ENCODE peak calls at places on chromosome X, in ten cellular contexts. B is activated T-helper 1 cell treated with anti-CD3 and anti-CD28 coated beads, Interleukin-12 subunit alpha, Interleukin-12 subunit beta, Interleukin-2, Interleukin-4 antibody, amounts not matched to agents 30 ng/mL and 10 ng/mL and 1 ng/mL, durations not matched to agents 14 hours and 24 hours and 36 hours; Y is iPS-NIHi11; E is cerebellum; P is RPMI7951; J is COR-L47; W is left colon; O is stimulated activated CD4-positive, alpha-beta T cell treated with anti-CD3 and anti-CD28 coated beads, Interleukin-15, amount 100 ng/mL, for 1 hour; C is breast epithelium; F is activated CD4-positive, alpha-beta T cell treated with anti-CD3 and anti-CD28 coated beads for 4 hours. L is an unnamed sample.

GRCh38 chrX:47146936-47147859 is 2.2 kb downstream of the RBM10 start:
- DNase-seq in B (no peak), Y (no peak), E (no peak), P (no peak), J (no peak), W (no peak), O (no peak), C (no peak), F (no peak), L (no peak)

GRCh38 chrX:153909024-153909979 is 4.8 kb downstream of the AVPR2 start:
- DNase-seq in B (no peak), Y (peak; percentile 48), E (peak; percentile 74), P (no peak), J (no peak), W (peak; percentile 20), O (no peak), C (no peak), F (no peak), L (peak; percentile 86)

GRCh38 chrX:111041018-111041462 is 55.0 kb upstream of the PAK3 start:
- DNase-seq in B (no peak), Y (no peak), E (no peak), P (peak; percentile 90), J (no peak), W (no peak), O (no peak), C (no peak), F (no peak), L (no peak)

GRCh38 chrX:149682956-149683947 is 28.6 kb upstream of the MAGEA11 start:
- DNase-seq in B (no peak), Y (no peak), E (no peak), P (no peak), J (peak; percentile 2), W (no peak), O (no peak), C (no peak), F (no peak), L (no peak)

GRCh38 chrX:68571292-68572256 is 72.7 kb downstream of the YIPF6 start:
- DNase-seq in B (no peak), Y (no peak), E (no peak), P (peak; percentile 89), J (no peak), W (no peak), O (no peak), C (no peak), F (no peak), L (no peak)

GRCh38 chrX:137432609-137433008 is 133.3 kb upstream of the ZIC3 start:
- DNase-seq in B (no peak), Y (peak; percentile 35), E (peak; percentile 24), P (no peak), J (no peak), W (no peak), O (no peak), C (no peak), F (no peak), L (peak; percentile 25)

GRCh38 chrX:134460005-134460860 is at the start of gene HPRT1:
- DNase-seq in B (peak; percentile 76), Y (peak; percentile 75), E (peak; percentile 81), P (peak; percentile 67), J (peak; percentile 50), W (peak; percentile 78), O (peak; percentile 61), C (peak; percentile 61), F (peak; percentile 69), L (peak; percentile 73)

GRCh38 chrX:46582964-46583363 is 9.4 kb downstream of the CHST7 start:
- DNase-seq in B (no peak), Y (no peak), E (no peak), P (peak; percentile 49), J (no peak), W (no peak), O (no peak), C (no peak), F (no peak), L (no peak)

GRCh38 chrX:35339796-35340195 is 397.2 kb downstream of the FAM47B start:
- DNase-seq in B (no peak), Y (no peak), E (no peak), P (no peak), J (no peak), W (no peak), O (no peak), C (no peak), F (no peak), L (no peak)

GRCh38 chrX:13747836-13748235 is 13.3 kb downstream of the OFD1 start:
- DNase-seq in B (no peak), Y (no peak), E (no peak), P (peak; percentile 59), J (peak; percentile 2), W (no peak), O (no peak), C (no peak), F (peak; percentile 34), L (peak; percentile 40)

GRCh38 chrX:275967-276587 is 5.1 kb upstream of the PLCXD1 start:
- DNase-seq in B (peak; percentile 11), Y (peak; percentile 85), E (peak; percentile 85), P (peak; percentile 39), J (no peak), W (peak; percentile 86), O (peak; percentile 11), C (peak; percentile 86), F (no peak), L (no peak)

GRCh38 chrX:39158801-39159657 is 357.8 kb downstream of the MID1IP1 start:
- DNase-seq in B (no peak), Y (no peak), E (no peak), P (peak; percentile 98), J (peak; percentile 36), W (no peak), O (no peak), C (no peak), F (no peak), L (peak; percentile 93)

GRCh38 chrX:44915361-44915868 is 42.4 kb downstream of the KDM6A start:
- DNase-seq in B (no peak), Y (no peak), E (no peak), P (peak; percentile 41), J (no peak), W (no peak), O (no peak), C (no peak), F (no peak), L (no peak)

GRCh38 chrX:12292996-12293765 is 154.9 kb downstream of the FRMPD4 start:
- DNase-seq in B (no peak), Y (no peak), E (no peak), P (no peak), J (no peak), W (no peak), O (no peak), C (no peak), F (no peak), L (no peak)

GRCh38 chrX:2848806-2849420 is 20.2 kb downstream of the GYG2 start:
- DNase-seq in B (no peak), Y (no peak), E (no peak), P (peak; percentile 69), J (no peak), W (no peak), O (no peak), C (no peak), F (no peak), L (no peak)

GRCh38 chrX:39772057-39772832 is 325.5 kb downstream of the BCOR start:
- DNase-seq in B (peak; percentile 22), Y (peak; percentile 57), E (no peak), P (peak; percentile 52), J (no peak), W (no peak), O (peak; percentile 13), C (no peak), F (peak; percentile 62), L (no peak)

GRCh38 chrX:119004920-119005524 is 30.6 kb downstream of the LONRF3 start:
- DNase-seq in B (peak; percentile 6), Y (peak; percentile 63), E (peak; percentile 21), P (peak; percentile 23), J (peak; percentile 4), W (peak; percentile 28), O (peak; percentile 3), C (peak; percentile 50), F (peak; percentile 47), L (peak; percentile 53)

GRCh38 chrX:115462406-115462805 is 98.6 kb upstream of the PLS3 start:
- DNase-seq in B (no peak), Y (no peak), E (no peak), P (no peak), J (no peak), W (no peak), O (no peak), C (no peak), F (no peak), L (no peak)

GRCh38 chrX:13911581-13911980 is 94.7 kb upstream of the GPM6B start:
- DNase-seq in B (no peak), Y (no peak), E (no peak), P (no peak), J (no peak), W (no peak), O (no peak), C (no peak), F (no peak), L (no peak)

GRCh38 chrX:10512258-10512657 is 108.1 kb downstream of the MID1 start:
- DNase-seq in B (no peak), Y (no peak), E (no peak), P (peak; percentile 71), J (no peak), W (no peak), O (no peak), C (no peak), F (no peak), L (peak; percentile 5)

L was measured in NCI-H524.